ENCODE peak calls at places on chromosomes 1 and 21, in five cellular contexts. U, H, F, A and T are unnamed samples.
A peak's percentile ranks its signal among the peaks of the same experiment; 100 is the strongest.

GRCh38 chr1:200323856-200324400 is 85.9 kb downstream of the ZNF281 start:
- DNase-seq in U (no peak), H (no peak), F (peak; percentile 81), A (no peak), T (no peak)

GRCh38 chr1:5343256-5344020 is 648.8 kb downstream of the NPHP4 start:
- DNase-seq in U (no peak), H (no peak), F (no peak), A (no peak), T (no peak)

GRCh38 chr1:62953643-62954042 is 169.7 kb downstream of the ATG4C start:
- DNase-seq in U (no peak), H (no peak), F (no peak), A (no peak), T (no peak)

GRCh38 chr1:210855440-210855839 is 278.5 kb downstream of the KCNH1 start:
- DNase-seq in U (no peak), H (no peak), F (no peak), A (no peak), T (no peak)

GRCh38 chr1:229608590-229608989 is 17.3 kb downstream of the TAF5L start:
- DNase-seq in U (no peak), H (no peak), F (no peak), A (no peak), T (no peak)

GRCh38 chr1:25651036-25651640 is 34.5 kb downstream of the MAN1C1 start:
- DNase-seq in U (no peak), H (no peak), F (no peak), A (no peak), T (no peak)

GRCh38 chr1:231603598-231604275 is 22.9 kb upstream of the DISC1 start:
- DNase-seq in U (peak; percentile 44), H (no peak), F (peak; percentile 71), A (peak; percentile 57), T (no peak)

GRCh38 chr1:58818075-58818474 is 34.2 kb upstream of the JUN start:
- DNase-seq in U (no peak), H (peak; percentile 65), F (peak; percentile 94), A (no peak), T (no peak)

GRCh38 chr1:23149110-23149509 is 19.5 kb downstream of the LUZP1 start:
- DNase-seq in U (no peak), H (no peak), F (no peak), A (no peak), T (no peak)

GRCh38 chr1:9084883-9085282 is 15.4 kb upstream of the SLC2A5 start:
- DNase-seq in U (no peak), H (no peak), F (no peak), A (no peak), T (no peak)

GRCh38 chr21:42758721-42759593 is 105.5 kb downstream of the PDE9A start:
- DNase-seq in U (no peak), H (no peak), F (no peak), A (no peak), T (no peak)

GRCh38 chr1:21594935-21595897 is 73.9 kb downstream of the RAP1GAP start:
- DNase-seq in U (no peak), H (peak; percentile 14), F (peak; percentile 77), A (peak; percentile 57), T (peak; percentile 77)

GRCh38 chr1:115363171-115363570 is 25.1 kb upstream of the NGF start:
- DNase-seq in U (no peak), H (no peak), F (no peak), A (no peak), T (no peak)

GRCh38 chr1:145846191-145846590 is 761 bp downstream of the NUDT17 start:
- DNase-seq in U (peak; percentile 66), H (no peak), F (peak; percentile 54), A (peak; percentile 36), T (peak; percentile 20)

GRCh38 chr1:236845830-236846229 is 50.7 kb downstream of the MTR start:
- DNase-seq in U (no peak), H (no peak), F (no peak), A (no peak), T (no peak)

GRCh38 chr1:211918665-211919414 is 88.3 kb upstream of the LPGAT1 start:
- DNase-seq in U (no peak), H (no peak), F (no peak), A (no peak), T (no peak)

GRCh38 chr1:115507256-115507589 is 134.5 kb upstream of the VANGL1 start:
- DNase-seq in U (no peak), H (no peak), F (peak; percentile 65), A (peak; percentile 25), T (peak; percentile 34)

GRCh38 chr1:186057086-186057485 is 318.0 kb downstream of the TPR start:
- DNase-seq in U (no peak), H (no peak), F (no peak), A (no peak), T (no peak)

GRCh38 chr1:116020668-116021272 is 44.5 kb downstream of the SLC22A15 start:
- DNase-seq in U (peak; percentile 15), H (peak; percentile 16), F (peak; percentile 78), A (peak; percentile 76), T (peak; percentile 71)

GRCh38 chr1:152013664-152014237 is 20.1 kb upstream of the S100A10 start:
- DNase-seq in U (no peak), H (no peak), F (peak; percentile 69), A (peak; percentile 51), T (peak; percentile 56)

GRCh38 chr1:27496604-27497155 is 6.7 kb upstream of the WASF2 start:
- DNase-seq in U (no peak), H (no peak), F (peak; percentile 58), A (peak; percentile 18), T (peak; percentile 58)

GRCh38 chr1:237799762-237800474 is 90.8 kb downstream of the ZP4 start:
- DNase-seq in U (no peak), H (no peak), F (peak; percentile 8), A (peak; percentile 92), T (peak; percentile 82)

GRCh38 chr1:22932803-22933470 is 39.7 kb downstream of the LACTBL1 start:
- DNase-seq in U (no peak), H (no peak), F (no peak), A (no peak), T (no peak)

GRCh38 chr1:211939876-211940468 is 95.4 kb downstream of the INTS7 start:
- DNase-seq in U (no peak), H (no peak), F (no peak), A (no peak), T (no peak)

GRCh38 chr1:16211824-16212223 is 628 bp downstream of the ARHGEF19 start:
- DNase-seq in U (no peak), H (no peak), F (no peak), A (no peak), T (no peak)

GRCh38 chr1:43225168-43225567 is 44.6 kb upstream of the TMEM125 start:
- DNase-seq in U (no peak), H (peak; percentile 17), F (peak; percentile 72), A (no peak), T (no peak)

GRCh38 chr21:29378814-29379213 is 80.1 kb downstream of the BACH1 start:
- DNase-seq in U (no peak), H (no peak), F (peak; percentile 9), A (peak; percentile 56), T (no peak)

GRCh38 chr21:26042181-26042876 is 128.2 kb downstream of the APP start:
- DNase-seq in U (no peak), H (no peak), F (no peak), A (no peak), T (no peak)

GRCh38 chr1:23080885-23081284 is 61.6 kb downstream of the KDM1A start:
- DNase-seq in U (no peak), H (no peak), F (no peak), A (no peak), T (no peak)

GRCh38 chr1:214213136-214213535 is 67.8 kb upstream of the SMYD2 start:
- DNase-seq in U (no peak), H (no peak), F (peak; percentile 79), A (no peak), T (no peak)

GRCh38 chr1:112110031-112110430 is 120.6 kb upstream of the KCND3 start:
- DNase-seq in U (no peak), H (no peak), F (no peak), A (no peak), T (no peak)

GRCh38 chr1:3247521-3248031 is 178.6 kb downstream of the PRDM16 start:
- DNase-seq in U (no peak), H (no peak), F (no peak), A (no peak), T (peak; percentile 55)

GRCh38 chr21:17089121-17089520 is 423.7 kb upstream of the CXADR start:
- DNase-seq in U (no peak), H (no peak), F (no peak), A (no peak), T (no peak)

GRCh38 chr1:215911406-215911968 is 344.4 kb downstream of the KCTD3 start:
- DNase-seq in U (no peak), H (no peak), F (peak; percentile 29), A (no peak), T (no peak)
- TF ChIP-seq CTCF in U (no peak), H (peak; percentile 8), F (no peak), A (no peak), T (peak; percentile 26)

DNA sequence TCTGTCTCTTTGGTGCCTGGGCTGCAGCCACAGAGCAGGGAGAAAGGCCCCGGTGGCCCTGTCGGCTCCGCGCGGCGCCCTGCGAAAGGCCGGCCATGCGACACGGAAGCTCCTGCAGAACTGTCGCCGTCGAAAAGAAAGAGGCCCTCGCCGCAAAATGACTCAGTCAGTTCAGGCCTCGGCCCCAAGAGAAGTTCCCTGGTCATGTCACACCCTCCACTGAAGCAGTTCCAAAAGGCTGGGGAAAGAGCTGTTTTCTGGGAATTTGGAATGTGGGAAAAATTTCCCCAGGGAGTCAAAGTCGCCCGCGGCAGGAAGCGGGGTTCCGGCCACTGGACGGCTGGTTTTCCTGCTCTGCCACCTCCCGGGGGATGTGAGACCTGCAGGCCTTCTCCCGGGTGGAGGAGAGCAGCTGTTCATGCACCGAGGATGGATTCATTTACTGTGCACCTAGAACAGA is 115.8 kb upstream of the ZNF678 start:
- DNase-seq in U (no peak), H (no peak), F (peak; percentile 45), A (peak; percentile 80), T (peak; percentile 39)
- TF ChIP-seq CTCF in U (no peak), H (peak; percentile 37), F (peak; percentile 78), A (peak; percentile 79), T (peak; percentile 24)

DNA sequence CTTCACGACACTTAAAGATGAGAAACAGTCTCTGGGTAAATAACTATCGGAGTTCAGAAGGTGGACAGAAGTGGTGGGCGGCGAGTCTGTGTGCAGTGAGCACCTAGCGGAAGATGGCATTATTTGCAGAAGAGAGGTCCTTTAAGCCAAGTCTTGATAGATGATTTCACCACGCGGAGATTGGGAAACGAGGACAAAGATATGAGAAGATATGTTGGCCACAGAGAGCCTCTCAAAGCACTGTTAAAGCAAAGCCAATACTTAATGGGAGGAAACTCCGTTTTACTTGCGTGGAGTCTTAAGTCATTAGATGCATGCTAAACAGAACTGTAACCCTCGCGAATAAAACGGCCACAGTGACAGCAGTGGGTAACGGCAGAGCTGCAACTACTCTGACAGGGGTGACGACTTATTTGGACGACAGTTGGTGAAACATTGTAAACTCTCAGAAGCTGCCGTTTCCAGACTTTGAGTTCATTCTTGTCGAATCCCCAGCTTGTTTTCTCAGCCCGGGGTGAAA is 576 bp upstream of the CEP350 start:
- DNase-seq in U (no peak), H (peak; percentile 25), F (no peak), A (peak; percentile 23), T (no peak)
- TF ChIP-seq CTCF in U (peak; percentile 52), H (no peak), F (peak; percentile 28), A (peak; percentile 34), T (no peak)

DNA sequence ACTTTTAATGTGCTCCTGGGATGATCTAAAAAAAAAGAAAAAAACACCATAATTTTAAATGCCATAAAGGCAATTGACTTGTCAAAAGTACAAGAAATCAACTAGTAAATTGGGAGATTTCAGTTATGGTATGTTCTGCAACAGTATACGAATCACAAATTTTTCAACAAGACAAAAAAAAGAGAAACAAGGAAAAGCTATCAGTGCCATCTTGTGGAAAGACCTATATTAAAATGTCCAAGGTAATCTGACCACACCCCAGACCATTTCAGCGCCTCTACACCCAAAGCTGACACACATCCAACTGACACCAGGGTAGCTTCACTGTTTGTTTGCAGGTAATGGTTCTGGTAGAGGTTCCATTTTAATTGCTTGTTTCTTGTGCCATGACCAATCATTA is 5.0 kb upstream of the DUSP23 start:
- DNase-seq in U (no peak), H (no peak), F (peak; percentile 59), A (no peak), T (no peak)
- TF ChIP-seq CTCF in U (no peak), H (no peak), F (no peak), A (no peak), T (no peak)